ENCODE peak calls at places on chromosomes 3 and 15, in six cellular contexts. One of them, this sample, is unnamed. For H3K4me1, the result is how much of the 10 kb centered on the place peaks cover.

GRCh38 chr3:39284457-39284881 is 4.6 kb upstream of the CX3CR1 start:
- DNase-seq in mesenchymal stem cell: no peak
- DNase-seq in H1: no peak
- DNase-seq in trophoblast cell: no peak
- DNase-seq in neuronal stem cell: no peak
- DNase-seq in IMR-90: no peak
- DNase-seq in this sample: no peak

GRCh38 chr3:123371859-123372767 is 76.8 kb downstream of the ADCY5 start:
- DNase-seq in neuronal stem cell: no peak
- DNase-seq in mesenchymal stem cell: no peak
- DNase-seq in H1: no peak
- DNase-seq in trophoblast cell: no peak
- DNase-seq in IMR-90: no peak
- DNase-seq in this sample: no peak

GRCh38 chr3:14689247-14689980 is 14.5 kb downstream of the C3orf20 start:
- DNase-seq in H1: no peak
- DNase-seq in IMR-90: no peak
- DNase-seq in neuronal stem cell: no peak
- DNase-seq in mesenchymal stem cell: no peak
- DNase-seq in trophoblast cell: no peak
- DNase-seq in this sample: no peak

GRCh38 chr15:41230650-41231533 is at the start of the genes CHP1 and EXD1:
- DNase-seq in mesenchymal stem cell: peak
- DNase-seq in IMR-90: peak
- DNase-seq in neuronal stem cell: peak
- DNase-seq in trophoblast cell: peak
- DNase-seq in H1: peak
- DNase-seq in this sample: peak

GRCh38 chr15:26461847-26462608 is 310.8 kb downstream of the GABRB3 start:
- DNase-seq in mesenchymal stem cell: no peak
- DNase-seq in H1: no peak
- DNase-seq in neuronal stem cell: no peak
- DNase-seq in trophoblast cell: no peak
- DNase-seq in IMR-90: no peak
- DNase-seq in this sample: no peak

GRCh38 chr3:71926242-71926560 is 141.3 kb upstream of the PROK2 start:
- DNase-seq in mesenchymal stem cell: peak
- DNase-seq in IMR-90: peak
- DNase-seq in H1: peak
- DNase-seq in neuronal stem cell: no peak
- DNase-seq in trophoblast cell: peak
- DNase-seq in this sample: peak

GRCh38 chr15:41417812-41418211 is 917 bp downstream of the RTF1 start:
- DNase-seq in mesenchymal stem cell: no peak
- DNase-seq in IMR-90: peak
- DNase-seq in H1: no peak
- DNase-seq in neuronal stem cell: peak
- DNase-seq in trophoblast cell: no peak
- DNase-seq in this sample: no peak

GRCh38 chr3:124489506-124489905 is 240.7 kb upstream of the UMPS start:
- DNase-seq in trophoblast cell: no peak
- DNase-seq in IMR-90: no peak
- DNase-seq in H1: no peak
- DNase-seq in mesenchymal stem cell: no peak
- DNase-seq in neuronal stem cell: no peak
- DNase-seq in this sample: no peak

GRCh38 chr15:80619677-80620076 is 75.4 kb upstream of the ABHD17C start:
- DNase-seq in H1: no peak
- DNase-seq in neuronal stem cell: no peak
- DNase-seq in IMR-90: peak
- DNase-seq in mesenchymal stem cell: no peak
- DNase-seq in trophoblast cell: peak
- DNase-seq in this sample: no peak

GRCh38 chr3:62571916-62572315 is 198.6 kb upstream of the FEZF2 start:
- DNase-seq in neuronal stem cell: no peak
- DNase-seq in mesenchymal stem cell: no peak
- DNase-seq in trophoblast cell: no peak
- DNase-seq in H1: no peak
- DNase-seq in IMR-90: no peak
- DNase-seq in this sample: no peak

GRCh38 chr3:58568572-58569286 is 8.5 kb downstream of the FAM107A start:
- DNase-seq in H1: no peak
- DNase-seq in mesenchymal stem cell: peak
- DNase-seq in neuronal stem cell: peak
- DNase-seq in IMR-90: peak
- DNase-seq in trophoblast cell: peak
- DNase-seq in this sample: peak

GRCh38 chr15:94305133-94305532 is 73.8 kb downstream of the MCTP2 start:
- DNase-seq in neuronal stem cell: no peak
- DNase-seq in H1: no peak
- DNase-seq in mesenchymal stem cell: no peak
- DNase-seq in IMR-90: peak
- DNase-seq in trophoblast cell: no peak
- DNase-seq in this sample: no peak

GRCh38 chr3:182116386-182116785 is 404.7 kb downstream of the SOX2 start:
- DNase-seq in H1: no peak
- DNase-seq in trophoblast cell: no peak
- DNase-seq in IMR-90: no peak
- DNase-seq in mesenchymal stem cell: no peak
- DNase-seq in neuronal stem cell: no peak
- DNase-seq in this sample: no peak

GRCh38 chr3:182325213-182325941 is 467.9 kb upstream of the ATP11B start:
- DNase-seq in IMR-90: no peak
- DNase-seq in trophoblast cell: no peak
- DNase-seq in neuronal stem cell: no peak
- DNase-seq in mesenchymal stem cell: peak
- DNase-seq in H1: no peak
- DNase-seq in this sample: no peak

GRCh38 chr3:100103558-100104441 is 10.5 kb downstream of the FILIP1L start:
- DNase-seq in neuronal stem cell: no peak
- DNase-seq in IMR-90: peak
- DNase-seq in H1: no peak
- DNase-seq in trophoblast cell: no peak
- DNase-seq in mesenchymal stem cell: peak
- DNase-seq in this sample: no peak

GRCh38 chr3:101816215-101817149 is 32.8 kb upstream of the NFKBIZ start:
- DNase-seq in trophoblast cell: no peak
- DNase-seq in mesenchymal stem cell: no peak
- DNase-seq in IMR-90: no peak
- DNase-seq in H1: no peak
- DNase-seq in neuronal stem cell: no peak
- DNase-seq in this sample: no peak

GRCh38 chr3:190696777-190697501 is 165.6 kb downstream of the GMNC start:
- DNase-seq in IMR-90: peak
- DNase-seq in neuronal stem cell: peak
- DNase-seq in H1: no peak
- DNase-seq in mesenchymal stem cell: peak
- DNase-seq in trophoblast cell: peak
- DNase-seq in this sample: no peak

GRCh38 chr3:100230715-100231114 is 30.1 kb upstream of the TBC1D23 start:
- DNase-seq in neuronal stem cell: no peak
- DNase-seq in mesenchymal stem cell: no peak
- DNase-seq in H1: no peak
- DNase-seq in trophoblast cell: no peak
- DNase-seq in IMR-90: no peak
- DNase-seq in this sample: no peak

GRCh38 chr3:114758828-114759709 is 388.0 kb downstream of the ZBTB20 start:
- DNase-seq in trophoblast cell: no peak
- DNase-seq in neuronal stem cell: no peak
- DNase-seq in H1: no peak
- DNase-seq in IMR-90: peak
- DNase-seq in mesenchymal stem cell: peak
- DNase-seq in this sample: no peak

GRCh38 chr15:26983822-26984221 is 12.8 kb downstream of the GABRG3 start:
- DNase-seq in trophoblast cell: no peak
- DNase-seq in mesenchymal stem cell: no peak
- DNase-seq in IMR-90: no peak
- DNase-seq in H1: no peak
- DNase-seq in neuronal stem cell: no peak
- DNase-seq in this sample: peak

GRCh38 chr3:191962324-191962723 is 501.4 kb downstream of the PYDC2 start:
- DNase-seq in H1: no peak
- DNase-seq in trophoblast cell: no peak
- DNase-seq in neuronal stem cell: no peak
- DNase-seq in mesenchymal stem cell: peak
- DNase-seq in IMR-90: no peak
- DNase-seq in this sample: no peak

GRCh38 chr3:45090855-45091254 is 55.3 kb downstream of the CDCP1 start:
- DNase-seq in H1: no peak
- DNase-seq in trophoblast cell: no peak
- DNase-seq in mesenchymal stem cell: no peak
- DNase-seq in IMR-90: no peak
- DNase-seq in neuronal stem cell: no peak
- DNase-seq in this sample: no peak

GRCh38 chr3:52109556-52110380 is 44.5 kb downstream of the POC1A start:
- DNase-seq in trophoblast cell: no peak
- DNase-seq in H1: no peak
- DNase-seq in IMR-90: peak
- DNase-seq in neuronal stem cell: no peak
- DNase-seq in mesenchymal stem cell: peak
- DNase-seq in this sample: no peak

GRCh38 chr3:149247025-149247710 is 25.5 kb upstream of the CP start:
- DNase-seq in IMR-90: peak
- DNase-seq in mesenchymal stem cell: peak
- DNase-seq in trophoblast cell: no peak
- DNase-seq in neuronal stem cell: no peak
- DNase-seq in H1: no peak
- DNase-seq in this sample: no peak

DNA sequence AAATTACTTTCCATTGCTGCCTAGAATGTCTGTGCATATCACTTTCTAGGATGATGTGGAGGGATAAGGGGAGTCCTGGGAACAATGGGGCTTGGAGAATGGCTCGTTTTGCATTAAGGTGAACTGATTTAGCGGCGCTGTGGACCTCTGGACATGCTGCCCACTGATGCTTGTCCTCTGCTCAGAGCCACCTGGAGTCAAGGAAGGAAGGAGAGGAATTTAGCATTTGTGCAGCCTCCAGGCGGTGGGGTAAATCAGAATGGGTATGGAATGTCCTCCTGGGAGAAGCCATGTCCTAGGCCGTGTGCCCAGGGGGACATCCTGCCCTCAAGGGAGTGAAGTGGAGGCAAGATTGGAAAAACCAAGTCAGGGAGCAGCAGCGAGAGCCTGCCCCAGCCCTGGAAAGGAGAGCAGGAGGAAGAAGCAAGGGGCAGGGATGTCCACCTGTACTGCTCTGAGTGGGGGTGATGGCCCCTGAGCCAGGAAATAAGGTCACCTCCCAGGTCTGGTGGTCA is 37.8 kb downstream of the KY start:
- DNase-seq in mesenchymal stem cell: no peak
- DNase-seq in trophoblast cell: no peak
- DNase-seq in IMR-90: no peak
- DNase-seq in H1: no peak
- DNase-seq in neuronal stem cell: no peak
- DNase-seq in this sample: no peak
- H3K4me1 ChIP-seq in mesenchymal stem cell: under half
- H3K4me1 ChIP-seq in trophoblast cell: under half
- H3K4me1 ChIP-seq in IMR-90: under half
- H3K4me1 ChIP-seq in H1: under half
- H3K4me1 ChIP-seq in neuronal stem cell: under half
- H3K4me1 ChIP-seq in this sample: under half

GRCh38 chr15:35932541-35932940 is 386.6 kb upstream of the DPH6 start:
- DNase-seq in IMR-90: peak
- DNase-seq in neuronal stem cell: no peak
- DNase-seq in trophoblast cell: no peak
- DNase-seq in H1: no peak
- DNase-seq in mesenchymal stem cell: no peak
- DNase-seq in this sample: no peak
- H2AFZ ChIP-seq in IMR-90: no peak
- H2AFZ ChIP-seq in neuronal stem cell: no peak
- H2AFZ ChIP-seq in trophoblast cell: no peak
- H2AFZ ChIP-seq in H1: no peak
- H2AFZ ChIP-seq in mesenchymal stem cell: no peak
- H2AFZ ChIP-seq in this sample: no peak

GRCh38 chr15:30033211-30033610 is 49.5 kb upstream of the GOLGA8J start:
- DNase-seq in trophoblast cell: no peak
- DNase-seq in H1: no peak
- DNase-seq in neuronal stem cell: no peak
- DNase-seq in mesenchymal stem cell: no peak
- DNase-seq in IMR-90: no peak
- DNase-seq in this sample: no peak
- H3K14ac ChIP-seq in trophoblast cell: no peak
- H3K14ac ChIP-seq in H1: no peak
- H3K14ac ChIP-seq in neuronal stem cell: no peak
- H3K14ac ChIP-seq in mesenchymal stem cell: no peak
- H3K14ac ChIP-seq in IMR-90: no peak
- H3K14ac ChIP-seq in this sample: no peak

GRCh38 chr3:111867889-111868426 is 8.9 kb downstream of the PHLDB2 start:
- DNase-seq in trophoblast cell: peak
- DNase-seq in H1: no peak
- DNase-seq in neuronal stem cell: no peak
- DNase-seq in mesenchymal stem cell: no peak
- DNase-seq in IMR-90: no peak
- DNase-seq in this sample: no peak
- H3K4me1 ChIP-seq in trophoblast cell: under half
- H3K4me1 ChIP-seq in H1: under half
- H3K4me1 ChIP-seq in neuronal stem cell: under half
- H3K4me1 ChIP-seq in mesenchymal stem cell: under half
- H3K4me1 ChIP-seq in IMR-90: under half
- H3K4me1 ChIP-seq in this sample: under half

DNA sequence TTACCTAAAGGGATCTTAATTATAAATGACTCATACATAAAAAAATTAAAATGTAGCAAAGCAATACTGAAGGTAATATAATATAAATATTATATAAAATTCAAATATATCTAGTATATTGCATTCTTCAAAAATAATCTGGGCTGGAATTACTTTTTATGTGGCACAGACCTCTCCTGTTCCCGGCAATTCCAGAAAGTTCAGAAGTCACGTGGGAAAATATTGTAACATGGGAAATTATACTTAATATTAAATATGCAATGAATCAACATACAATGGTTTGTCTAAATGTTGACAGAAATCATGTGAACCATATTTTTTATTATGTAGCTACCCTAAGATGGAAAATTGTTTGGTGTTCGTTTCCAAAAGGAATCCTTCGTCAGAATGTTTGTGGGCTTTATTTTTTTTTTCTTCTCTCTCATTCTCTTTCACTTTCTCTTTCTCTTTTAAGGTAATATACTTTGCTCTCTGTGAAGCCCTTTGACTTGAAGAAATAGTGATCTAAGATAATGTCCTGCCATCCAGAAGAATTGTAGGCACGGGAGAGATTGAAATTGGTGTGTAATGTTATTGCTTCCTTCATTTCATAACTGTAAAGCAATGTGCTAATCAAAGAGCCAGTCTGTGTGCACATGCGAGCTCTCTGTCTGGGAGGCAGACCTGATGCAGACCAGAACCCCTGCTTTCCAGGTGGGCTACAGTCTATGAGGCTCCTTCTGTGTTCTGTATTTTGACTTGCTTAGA is 559.4 kb downstream of the NR2F2 start:
- DNase-seq in trophoblast cell: no peak
- DNase-seq in H1: no peak
- DNase-seq in mesenchymal stem cell: peak
- DNase-seq in IMR-90: no peak
- DNase-seq in neuronal stem cell: no peak
- DNase-seq in this sample: no peak
- H2AFZ ChIP-seq in trophoblast cell: no peak
- H2AFZ ChIP-seq in H1: peak
- H2AFZ ChIP-seq in mesenchymal stem cell: peak
- H2AFZ ChIP-seq in IMR-90: no peak
- H2AFZ ChIP-seq in neuronal stem cell: peak
- H2AFZ ChIP-seq in this sample: no peak

GRCh38 chr15:24621630-24622215 is 53.9 kb upstream of the NPAP1 start:
- DNase-seq in H1: no peak
- DNase-seq in mesenchymal stem cell: no peak
- DNase-seq in trophoblast cell: no peak
- DNase-seq in IMR-90: no peak
- DNase-seq in neuronal stem cell: no peak
- DNase-seq in this sample: no peak
- H3K14ac ChIP-seq in H1: no peak
- H3K14ac ChIP-seq in mesenchymal stem cell: no peak
- H3K14ac ChIP-seq in trophoblast cell: no peak
- H3K14ac ChIP-seq in IMR-90: no peak
- H3K14ac ChIP-seq in neuronal stem cell: peak
- H3K14ac ChIP-seq in this sample: no peak